ENCODE peak calls at places on chromosomes 13 and 19, in six cellular contexts. Z is left ventricle myocardium inferior, A is kidney, F is substantia nigra, D is brain microvascular endothelial cell, U is transverse colon. I is an unnamed sample.

GRCh38 chr13:38905081-38905480 is 85.5 kb downstream of the STOML3 start:
- DNase-seq in Z (no peak), A (no peak), F (no peak), D (no peak), U (no peak), I (no peak)

GRCh38 chr13:51613535-51613934 is 29.3 kb downstream of the WDFY2 start:
- DNase-seq in Z (no peak), A (no peak), F (no peak), D (no peak), U (no peak), I (no peak)

GRCh38 chr13:92590503-92590908 is 636.1 kb upstream of the GPC6 start:
- DNase-seq in Z (no peak), A (no peak), F (no peak), D (peak; percentile 83), U (no peak), I (no peak)

GRCh38 chr19:703651-704446 is 4.9 kb upstream of the PALM start:
- DNase-seq in Z (peak; percentile 77), A (peak; percentile 95), F (no peak), D (peak; percentile 41), U (peak; percentile 84), I (peak; percentile 86)

GRCh38 chr13:81929988-81930387 is 1589.1 kb upstream of the SPRY2 start:
- DNase-seq in Z (no peak), A (no peak), F (no peak), D (no peak), U (no peak), I (no peak)

GRCh38 chr19:54507824-54508223 is 5.2 kb downstream of the LAIR2 start:
- DNase-seq in Z (no peak), A (no peak), F (no peak), D (no peak), U (no peak), I (no peak)

GRCh38 chr19:14361824-14362223 is 19.4 kb upstream of the ADGRE5 start:
- DNase-seq in Z (no peak), A (no peak), F (no peak), D (no peak), U (no peak), I (no peak)

GRCh38 chr19:6222884-6223283 is 56.9 kb downstream of the MLLT1 start:
- DNase-seq in Z (no peak), A (no peak), F (no peak), D (no peak), U (no peak), I (no peak)

GRCh38 chr19:28372800-28373199 is 840.2 kb downstream of the UQCRFS1 start:
- DNase-seq in Z (no peak), A (no peak), F (no peak), D (no peak), U (no peak), I (no peak)

GRCh38 chr19:48738557-48739399 is 1.6 kb downstream of the RASIP1 start:
- DNase-seq in Z (peak; percentile 94), A (peak; percentile 98), F (peak; percentile 29), D (peak; percentile 74), U (peak; percentile 97), I (peak; percentile 96)

GRCh38 chr13:75724742-75725504 is 88.8 kb downstream of the LMO7 start:
- DNase-seq in Z (no peak), A (no peak), F (no peak), D (no peak), U (no peak), I (no peak)

GRCh38 chr13:106156468-106156867 is 379.0 kb downstream of the EFNB2 start:
- DNase-seq in Z (no peak), A (no peak), F (no peak), D (peak; percentile 97), U (no peak), I (no peak)

GRCh38 chr13:35984776-35985453 is 146.3 kb downstream of the DCLK1 start:
- DNase-seq in Z (no peak), A (no peak), F (no peak), D (no peak), U (no peak), I (no peak)

GRCh38 chr13:66899955-66900354 is 330.2 kb downstream of the PCDH9 start:
- DNase-seq in Z (no peak), A (no peak), F (no peak), D (peak; percentile 13), U (no peak), I (no peak)

GRCh38 chr13:64075543-64076271 is 2660.1 kb upstream of the PCDH20 start:
- DNase-seq in Z (no peak), A (peak; percentile 66), F (no peak), D (no peak), U (no peak), I (no peak)

GRCh38 chr13:21020581-21020980 is 40.8 kb downstream of the LATS2 start:
- DNase-seq in Z (no peak), A (no peak), F (no peak), D (no peak), U (no peak), I (no peak)
- H3K27ac ChIP-seq in Z (peak overlapping the region; percentile 58), A (no peak overlapping the region), F (no peak overlapping the region), D (no peak overlapping the region), U (peak overlapping the region; percentile 54), I (no peak overlapping the region)

DNA sequence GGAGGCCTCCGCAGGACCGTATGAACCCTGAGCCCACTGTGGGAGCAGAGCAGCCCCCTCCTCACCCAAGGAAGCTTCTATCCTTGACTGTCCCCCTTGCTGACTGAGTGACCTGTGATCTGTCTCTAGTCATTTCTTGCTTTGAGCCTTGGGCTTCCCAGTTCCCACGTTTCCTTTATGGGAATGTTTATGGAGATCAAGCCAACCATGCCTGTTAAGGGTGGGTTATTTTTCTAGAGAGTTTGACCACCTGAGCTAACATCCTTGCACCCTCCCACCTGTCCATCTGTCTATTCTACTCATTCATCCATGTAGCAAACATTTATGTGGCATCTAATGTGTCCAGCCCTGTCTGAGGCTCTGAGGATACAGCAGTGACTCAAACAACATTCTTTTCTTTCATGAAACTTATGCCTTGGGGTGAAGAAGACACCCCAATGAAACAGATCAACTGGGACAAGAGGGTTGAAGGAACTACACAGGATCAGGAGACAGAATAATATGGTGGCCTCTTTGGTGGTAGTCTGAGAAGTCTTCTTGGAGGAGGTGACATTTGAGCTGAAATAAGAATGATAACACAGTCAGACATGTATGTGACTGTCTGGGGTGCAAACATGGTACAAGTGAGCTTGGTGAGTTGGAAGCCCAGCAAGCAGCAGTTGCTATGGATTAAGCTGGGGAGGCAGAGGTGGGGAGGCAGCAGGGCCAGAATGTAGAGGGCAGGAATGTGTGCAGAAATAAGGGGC is 30.5 kb downstream of the CERS4 start:
- DNase-seq in Z (no peak), A (no peak), F (no peak), D (no peak), U (no peak), I (no peak)
- H3K27ac ChIP-seq in Z (peak overlapping the region; percentile 92), A (peak overlapping the region; percentile 56), F (peak overlapping the region; percentile 94), D (no peak overlapping the region), U (no peak overlapping the region), I (peak overlapping the region; percentile 68)

GRCh38 chr19:1873524-1874473 is 10.4 kb upstream of the KLF16 start:
- DNase-seq in Z (peak; percentile 67), A (no peak), F (no peak), D (no peak), U (no peak), I (no peak)
- H3K27ac ChIP-seq in Z (peak overlapping the region; percentile 98), A (peak overlapping the region; percentile 57), F (peak overlapping the region; percentile 77), D (no peak overlapping the region), U (peak overlapping the region; percentile 94), I (peak overlapping the region; percentile 64)

GRCh38 chr13:98977568-98978270 is at the start of gene DOCK9:
- DNase-seq in Z (peak; percentile 77), A (peak; percentile 82), F (peak; percentile 51), D (peak; percentile 74), U (peak; percentile 34), I (no peak)
- H3K27ac ChIP-seq in Z (peak within 1 kb of the TSS; percentile 92), A (no peak within 1 kb of the TSS), F (peak within 1 kb of the TSS; percentile 97), D (peak within 1 kb of the TSS; percentile 91), U (peak within 1 kb of the TSS; percentile 50), I (no peak within 1 kb of the TSS)